ENCODE peak calls at places on chromosomes 16 and 17, in four cellular contexts. One of them, this sample, is unnamed. For H3K4me1, the result is how much of the 10 kb centered on the place peaks cover.

GRCh38 chr17:6046431-6046830 is 23.7 kb upstream of the WSCD1 start:
- DNase-seq in H1: no peak
- DNase-seq in A549: no peak
- DNase-seq in HAP-1: no peak
- DNase-seq in this sample: no peak

GRCh38 chr17:49209061-49209571 is 1.3 kb downstream of the GNGT2 start:
- DNase-seq in H1: no peak
- DNase-seq in A549: no peak
- DNase-seq in HAP-1: no peak
- DNase-seq in this sample: no peak

GRCh38 chr17:57144567-57144966 is 59.5 kb downstream of the AKAP1 start:
- DNase-seq in H1: no peak
- DNase-seq in A549: no peak
- DNase-seq in HAP-1: no peak
- DNase-seq in this sample: no peak

GRCh38 chr16:8849411-8850011 is 19.3 kb downstream of the CARHSP1 start:
- DNase-seq in H1: no peak
- DNase-seq in A549: no peak
- DNase-seq in HAP-1: no peak
- DNase-seq in this sample: no peak

GRCh38 chr16:68642436-68643064 is 2.6 kb upstream of the CDH3 start:
- DNase-seq in H1: peak
- DNase-seq in A549: no peak
- DNase-seq in HAP-1: no peak
- DNase-seq in this sample: no peak

GRCh38 chr16:61892531-61892930 is 143.7 kb downstream of the CDH8 start:
- DNase-seq in H1: no peak
- DNase-seq in A549: no peak
- DNase-seq in HAP-1: no peak
- DNase-seq in this sample: no peak

GRCh38 chr16:14559809-14560227 is 70.2 kb downstream of the PARN start:
- DNase-seq in H1: no peak
- DNase-seq in A549: peak
- DNase-seq in HAP-1: no peak
- DNase-seq in this sample: no peak

GRCh38 chr17:78789663-78790181 is 7.6 kb upstream of the CYTH1 start:
- DNase-seq in H1: no peak
- DNase-seq in A549: no peak
- DNase-seq in HAP-1: no peak
- DNase-seq in this sample: no peak

GRCh38 chr17:75313941-75314550 is 24.8 kb upstream of the SLC25A19 start:
- DNase-seq in H1: no peak
- DNase-seq in A549: no peak
- DNase-seq in HAP-1: no peak
- DNase-seq in this sample: no peak

GRCh38 chr16:48276102-48276501 is 28.8 kb upstream of the ABCC11 start:
- DNase-seq in H1: no peak
- DNase-seq in A549: no peak
- DNase-seq in HAP-1: no peak
- DNase-seq in this sample: no peak

GRCh38 chr17:76414334-76415295 is 30.2 kb downstream of the SPHK1 start:
- DNase-seq in H1: no peak
- DNase-seq in A549: no peak
- DNase-seq in HAP-1: no peak
- DNase-seq in this sample: no peak

GRCh38 chr17:29443041-29443440 is 52.9 kb downstream of the TAOK1 start:
- DNase-seq in H1: no peak
- DNase-seq in A549: no peak
- DNase-seq in HAP-1: no peak
- DNase-seq in this sample: no peak

GRCh38 chr17:45230787-45231480 is 9.2 kb downstream of the FMNL1 start:
- DNase-seq in H1: no peak
- DNase-seq in A549: peak
- DNase-seq in HAP-1: no peak
- DNase-seq in this sample: no peak

GRCh38 chr16:88339926-88340754 is 42.6 kb upstream of the ZNF469 start:
- DNase-seq in H1: no peak
- DNase-seq in A549: no peak
- DNase-seq in HAP-1: no peak
- DNase-seq in this sample: no peak

GRCh38 chr16:86343733-86344585 is 166.4 kb upstream of the FOXF1 start:
- DNase-seq in H1: no peak
- DNase-seq in A549: no peak
- DNase-seq in HAP-1: no peak
- DNase-seq in this sample: no peak

GRCh38 chr17:80308672-80309517 is 48.2 kb downstream of the RNF213 start:
- DNase-seq in H1: no peak
- DNase-seq in A549: no peak
- DNase-seq in HAP-1: no peak
- DNase-seq in this sample: no peak

GRCh38 chr17:61250335-61250890 is 149.2 kb upstream of the TBX2 start:
- DNase-seq in H1: no peak
- DNase-seq in A549: peak
- DNase-seq in HAP-1: no peak
- DNase-seq in this sample: no peak

GRCh38 chr17:61245706-61246135 is 153.9 kb upstream of the TBX2 start:
- DNase-seq in H1: no peak
- DNase-seq in A549: no peak
- DNase-seq in HAP-1: peak
- DNase-seq in this sample: peak

GRCh38 chr17:61247438-61247837 is 152.2 kb upstream of the TBX2 start:
- DNase-seq in H1: no peak
- DNase-seq in A549: no peak
- DNase-seq in HAP-1: no peak
- DNase-seq in this sample: no peak

GRCh38 chr17:61249649-61250301 is 149.9 kb upstream of the TBX2 start:
- DNase-seq in H1: no peak
- DNase-seq in A549: no peak
- DNase-seq in HAP-1: no peak
- DNase-seq in this sample: no peak

GRCh38 chr17:61248399-61248798 is 151.2 kb upstream of the TBX2 start:
- DNase-seq in H1: no peak
- DNase-seq in A549: peak
- DNase-seq in HAP-1: no peak
- DNase-seq in this sample: no peak
- H3K4me1 ChIP-seq in H1: under half
- H3K4me1 ChIP-seq in A549: under half
- H3K4me1 ChIP-seq in HAP-1: under half
- H3K4me1 ChIP-seq in this sample: under half

DNA sequence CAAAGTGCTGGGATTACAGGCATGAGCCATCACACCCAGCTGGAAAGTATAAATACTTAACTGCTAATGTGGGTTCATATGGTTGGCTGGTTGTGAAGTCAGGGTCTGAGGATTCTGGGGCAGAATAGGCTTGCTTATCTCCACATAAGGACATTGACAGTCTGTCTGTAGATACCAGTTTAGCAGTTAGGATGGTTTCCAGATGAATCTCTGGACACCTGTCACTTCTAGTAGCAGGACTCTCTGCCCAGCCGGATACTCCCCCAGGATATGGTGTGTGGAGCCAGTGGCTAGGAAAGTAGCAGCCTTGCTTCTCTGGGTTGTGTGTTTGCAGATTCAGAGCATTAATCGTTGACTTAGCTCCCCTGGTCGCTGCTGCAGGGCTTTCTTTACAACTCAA is 45.1 kb downstream of the CLEC16A start:
- DNase-seq in H1: no peak
- DNase-seq in A549: no peak
- DNase-seq in HAP-1: no peak
- DNase-seq in this sample: no peak
- H3K4me1 ChIP-seq in H1: under half
- H3K4me1 ChIP-seq in A549: under half
- H3K4me1 ChIP-seq in HAP-1: under half
- H3K4me1 ChIP-seq in this sample: under half

DNA sequence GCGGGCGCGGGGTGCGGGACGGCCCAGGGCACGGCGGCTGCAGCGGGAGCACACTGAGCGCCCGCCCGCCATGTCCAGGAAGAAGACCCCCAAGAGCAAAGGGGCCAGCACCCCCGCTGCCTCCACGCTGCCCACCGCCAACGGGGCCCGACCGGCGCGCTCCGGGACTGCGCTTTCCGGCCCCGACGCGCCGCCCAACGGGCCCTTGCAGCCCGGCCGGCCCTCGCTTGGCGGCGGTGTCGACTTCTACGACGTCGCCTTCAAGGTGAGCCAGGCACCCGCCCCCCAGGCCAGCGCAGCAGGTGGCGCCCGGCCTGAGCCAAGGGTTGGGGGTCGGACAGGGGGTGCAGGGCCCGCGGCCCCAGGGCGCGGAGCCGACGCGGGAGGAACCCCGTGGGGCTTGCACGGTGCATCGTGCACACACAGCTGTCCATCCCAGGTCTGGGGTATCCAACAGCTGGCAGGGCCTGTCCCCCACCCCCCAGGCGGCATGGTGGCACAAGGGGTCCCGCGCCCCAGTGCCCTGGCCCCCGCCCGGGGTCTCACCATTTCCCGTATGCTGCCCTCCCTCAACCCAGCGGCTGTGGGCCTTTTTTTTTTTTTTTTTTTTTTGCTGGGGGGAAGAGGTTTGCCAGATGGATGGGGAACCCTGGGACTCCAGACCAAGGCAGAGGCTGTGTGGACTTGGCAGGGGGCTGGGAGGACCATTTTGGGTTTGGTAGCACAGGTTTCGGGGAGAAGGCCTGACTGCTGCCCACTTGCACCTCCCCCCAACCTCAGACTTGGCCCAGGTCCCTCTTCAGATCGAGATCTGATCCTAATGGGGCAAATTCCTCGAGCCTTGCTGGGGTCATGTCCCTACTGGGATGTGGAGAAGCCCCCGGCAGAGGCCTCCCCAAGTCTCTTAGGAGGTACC is 547 bp downstream of the RAB26 start:
- DNase-seq in H1: peak
- DNase-seq in A549: peak
- DNase-seq in HAP-1: peak
- DNase-seq in this sample: no peak
- H3K4me1 ChIP-seq in H1: under half
- H3K4me1 ChIP-seq in A549: half or more
- H3K4me1 ChIP-seq in HAP-1: under half
- H3K4me1 ChIP-seq in this sample: under half

GRCh38 chr16:31269541-31269940 is 9.8 kb downstream of the ITGAM start:
- DNase-seq in H1: no peak
- DNase-seq in A549: no peak
- DNase-seq in HAP-1: no peak
- DNase-seq in this sample: no peak
- H3K4me1 ChIP-seq in H1: under half
- H3K4me1 ChIP-seq in A549: under half
- H3K4me1 ChIP-seq in HAP-1: under half
- H3K4me1 ChIP-seq in this sample: under half

GRCh38 chr16:73063284-73063733 is 15.4 kb upstream of the ZFHX3 start:
- DNase-seq in H1: no peak
- DNase-seq in A549: no peak
- DNase-seq in HAP-1: no peak
- DNase-seq in this sample: no peak
- H3K4me1 ChIP-seq in H1: under half
- H3K4me1 ChIP-seq in A549: half or more
- H3K4me1 ChIP-seq in HAP-1: under half
- H3K4me1 ChIP-seq in this sample: under half

DNA sequence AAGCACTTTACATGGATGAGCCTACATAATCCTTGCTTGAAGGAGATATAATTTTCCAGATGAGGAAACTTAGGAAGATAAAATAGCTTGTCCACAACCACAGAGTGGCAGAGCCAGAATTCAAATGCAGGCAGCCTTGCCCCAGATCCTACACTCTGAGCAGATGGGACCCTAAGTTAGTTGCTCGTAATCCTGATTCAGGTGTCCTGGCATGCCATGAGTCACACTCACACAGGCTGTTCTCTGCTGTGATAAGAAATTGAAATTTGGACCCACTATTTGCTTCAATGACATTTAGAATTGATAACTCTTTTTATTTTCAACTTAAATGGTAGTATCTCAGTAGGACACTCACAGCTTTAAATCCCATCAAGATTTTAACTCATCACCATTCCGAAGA is 150.7 kb upstream of the CACNG5 start:
- DNase-seq in H1: no peak
- DNase-seq in A549: no peak
- DNase-seq in HAP-1: no peak
- DNase-seq in this sample: no peak
- H3K4me1 ChIP-seq in H1: under half
- H3K4me1 ChIP-seq in A549: under half
- H3K4me1 ChIP-seq in HAP-1: under half
- H3K4me1 ChIP-seq in this sample: under half

GRCh38 chr16:49836668-49837067 is 19.2 kb downstream of the ZNF423 start:
- DNase-seq in H1: no peak
- DNase-seq in A549: no peak
- DNase-seq in HAP-1: no peak
- DNase-seq in this sample: no peak
- H3K4me1 ChIP-seq in H1: under half
- H3K4me1 ChIP-seq in A549: under half
- H3K4me1 ChIP-seq in HAP-1: under half
- H3K4me1 ChIP-seq in this sample: under half

DNA sequence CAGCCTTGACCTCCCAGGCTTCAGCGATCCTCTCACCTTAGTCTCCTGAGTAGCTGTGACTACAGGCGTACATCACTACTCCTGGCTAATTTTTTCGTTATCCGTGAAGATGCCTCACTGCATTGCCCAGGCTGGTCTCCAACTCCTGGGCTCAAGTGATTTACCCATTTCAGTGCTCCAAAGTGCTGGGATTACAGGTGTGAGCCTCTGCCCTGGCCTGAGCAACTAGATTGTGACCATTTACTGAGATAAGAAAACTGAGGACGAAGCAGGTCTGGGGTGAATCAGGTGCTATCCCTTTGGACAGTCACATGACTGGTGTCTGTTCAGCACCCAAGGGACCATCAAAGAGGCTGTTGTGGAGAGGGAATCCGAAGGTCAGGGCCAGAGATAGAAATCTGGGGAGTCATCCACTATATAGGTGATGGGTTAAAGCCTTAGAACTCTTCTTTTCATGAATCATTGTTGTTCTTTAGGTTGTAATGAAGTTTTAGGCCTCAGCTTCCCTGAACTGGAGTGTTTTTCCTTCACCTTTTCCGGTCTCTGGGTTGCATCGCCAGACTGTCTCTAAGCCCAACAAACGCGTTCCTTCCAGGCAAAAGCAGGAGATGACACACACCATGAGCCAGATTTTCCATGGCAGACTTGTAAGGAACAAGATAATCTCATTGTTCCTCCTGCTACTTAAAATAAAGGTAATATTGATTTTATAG is 62.5 kb downstream of the FTO start:
- DNase-seq in H1: no peak
- DNase-seq in A549: no peak
- DNase-seq in HAP-1: no peak
- DNase-seq in this sample: no peak
- H3K4me1 ChIP-seq in H1: under half
- H3K4me1 ChIP-seq in A549: half or more
- H3K4me1 ChIP-seq in HAP-1: under half
- H3K4me1 ChIP-seq in this sample: under half

DNA sequence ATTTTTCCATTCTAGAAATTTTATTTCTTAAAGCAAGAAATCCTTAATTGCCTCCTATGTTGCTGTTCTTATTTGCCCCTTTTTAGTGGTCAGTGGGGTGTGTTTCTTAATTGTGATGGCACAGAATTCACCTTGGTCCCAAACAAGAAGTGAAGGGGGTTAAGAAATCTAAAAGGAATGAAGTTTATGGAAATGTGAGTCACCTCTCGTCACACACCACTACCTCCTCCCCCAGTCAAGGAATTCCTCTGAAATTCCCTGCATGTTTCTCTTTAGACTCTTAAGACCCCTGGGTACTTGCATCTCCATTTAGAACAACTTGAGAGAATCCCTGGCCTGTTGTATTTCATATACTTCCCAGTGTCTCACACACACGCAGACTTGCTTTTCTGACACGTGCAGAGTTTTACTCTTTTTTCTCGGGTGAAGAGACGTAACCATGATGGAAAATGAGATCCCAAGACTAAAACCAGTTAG is 247.4 kb downstream of the PRKCA start:
- DNase-seq in H1: no peak
- DNase-seq in A549: peak
- DNase-seq in HAP-1: no peak
- DNase-seq in this sample: no peak
- H3K4me1 ChIP-seq in H1: under half
- H3K4me1 ChIP-seq in A549: half or more
- H3K4me1 ChIP-seq in HAP-1: under half
- H3K4me1 ChIP-seq in this sample: under half

This sample was measured in iPS DF 6.9.